ENCODE peak calls at places on chromosomes 2 and 18, in ten cellular contexts. O is ovary; A is right atrium auricular region; Q is GM23338; Y is AG09309; U is CD8-positive, alpha-beta T cell; V is PC-9; K is tibial artery; Z is IMR-90; N is heart right ventricle. X is an unnamed sample.

GRCh38 chr18:39380186-39380714 is 1814.7 kb upstream of the CELF4 start:
- DNase-seq in O (no peak), A (no peak), Q (peak), Y (no peak), U (no peak), V (no peak), K (no peak), Z (no peak), N (no peak), X (no peak)

GRCh38 chr2:3432067-3432466 is 52.6 kb downstream of the TRAPPC12 start:
- DNase-seq in O (no peak), A (no peak), Q (no peak), Y (no peak), U (no peak), V (no peak), K (no peak), Z (peak), N (no peak), X (no peak)

GRCh38 chr18:56196495-56197225 is 441.7 kb downstream of the TXNL1 start:
- DNase-seq in O (no peak), A (no peak), Q (no peak), Y (no peak), U (no peak), V (no peak), K (no peak), Z (peak), N (no peak), X (no peak)

GRCh38 chr2:9280204-9280603 is 73.6 kb downstream of the ASAP2 start:
- DNase-seq in O (no peak), A (no peak), Q (no peak), Y (no peak), U (no peak), V (no peak), K (no peak), Z (no peak), N (no peak), X (no peak)

GRCh38 chr2:30956995-30957394 is 149.7 kb upstream of the CAPN13 start:
- DNase-seq in O (no peak), A (no peak), Q (no peak), Y (no peak), U (no peak), V (no peak), K (no peak), Z (no peak), N (no peak), X (peak)

GRCh38 chr2:156672569-156673270 is 236.5 kb downstream of the GPD2 start:
- DNase-seq in O (no peak), A (no peak), Q (no peak), Y (no peak), U (no peak), V (no peak), K (no peak), Z (no peak), N (no peak), X (peak)

GRCh38 chr2:5164806-5165525 is 527.2 kb upstream of the SOX11 start:
- DNase-seq in O (no peak), A (no peak), Q (no peak), Y (peak), U (no peak), V (no peak), K (no peak), Z (peak), N (no peak), X (peak)

GRCh38 chr2:189681203-189681602 is 6.7 kb downstream of the ANKAR start:
- DNase-seq in O (no peak), A (no peak), Q (no peak), Y (no peak), U (no peak), V (no peak), K (no peak), Z (no peak), N (no peak), X (no peak)

GRCh38 chr2:42049411-42050349 is 1.9 kb downstream of the PKDCC start:
- DNase-seq in O (no peak), A (no peak), Q (no peak), Y (no peak), U (no peak), V (no peak), K (peak), Z (no peak), N (no peak), X (no peak)

GRCh38 chr2:55954306-55955035 is 30.9 kb upstream of the EFEMP1 start:
- DNase-seq in O (no peak), A (no peak), Q (no peak), Y (peak), U (no peak), V (no peak), K (no peak), Z (peak), N (no peak), X (peak)

GRCh38 chr2:120480346-120480902 is 134.5 kb downstream of the INHBB start:
- DNase-seq in O (no peak), A (no peak), Q (no peak), Y (no peak), U (no peak), V (no peak), K (peak), Z (no peak), N (no peak), X (no peak)

GRCh38 chr2:27977623-27978312 is 87.2 kb downstream of the BABAM2 start:
- DNase-seq in O (no peak), A (no peak), Q (no peak), Y (peak), U (no peak), V (peak), K (no peak), Z (peak), N (no peak), X (peak)

GRCh38 chr2:152825834-152826233 is 107.4 kb downstream of the ARL6IP6 start:
- DNase-seq in O (no peak), A (no peak), Q (no peak), Y (peak), U (no peak), V (no peak), K (no peak), Z (peak), N (no peak), X (peak)

GRCh38 chr2:181683518-181684453 is 3.5 kb upstream of the NEUROD1 start:
- DNase-seq in O (no peak), A (no peak), Q (peak), Y (no peak), U (no peak), V (peak), K (no peak), Z (peak), N (no peak), X (peak)
- H3K4me3 ChIP-seq in O (no peak), A (no peak), Q (peak), Y (no peak), U (no peak), V (no peak), K (no peak), Z (no peak), N (no peak), X (no peak)

GRCh38 chr2:176001903-176002683 is at the start of gene LNPK:
- DNase-seq in O (peak), A (peak), Q (peak), Y (peak), U (peak), V (peak), K (peak), Z (peak), N (peak), X (peak)
- TF ChIP-seq CTCF in O (no peak), A (no peak), Q (no peak), Y (no peak), U (no peak), V (no peak), K (no peak), Z (no peak), N (no peak), X (no peak)

GRCh38 chr18:10453885-10454772 is at the start of gene APCDD1:
- DNase-seq in O (peak), A (peak), Q (peak), Y (no peak), U (no peak), V (no peak), K (peak), Z (no peak), N (peak), X (no peak)
- H3K4me3 ChIP-seq in O (peak), A (peak), Q (peak), Y (peak), U (no peak), V (no peak), K (peak), Z (peak), N (peak), X (peak)

GRCh38 chr2:101991731-101992145 is at the start of gene IL1R2:
- DNase-seq in O (no peak), A (no peak), Q (no peak), Y (no peak), U (no peak), V (no peak), K (peak), Z (no peak), N (no peak), X (no peak)
- TF ChIP-seq CTCF in O (no peak), A (no peak), Q (no peak), Y (no peak), U (no peak), V (peak), K (no peak), Z (no peak), N (no peak), X (no peak)

DNA sequence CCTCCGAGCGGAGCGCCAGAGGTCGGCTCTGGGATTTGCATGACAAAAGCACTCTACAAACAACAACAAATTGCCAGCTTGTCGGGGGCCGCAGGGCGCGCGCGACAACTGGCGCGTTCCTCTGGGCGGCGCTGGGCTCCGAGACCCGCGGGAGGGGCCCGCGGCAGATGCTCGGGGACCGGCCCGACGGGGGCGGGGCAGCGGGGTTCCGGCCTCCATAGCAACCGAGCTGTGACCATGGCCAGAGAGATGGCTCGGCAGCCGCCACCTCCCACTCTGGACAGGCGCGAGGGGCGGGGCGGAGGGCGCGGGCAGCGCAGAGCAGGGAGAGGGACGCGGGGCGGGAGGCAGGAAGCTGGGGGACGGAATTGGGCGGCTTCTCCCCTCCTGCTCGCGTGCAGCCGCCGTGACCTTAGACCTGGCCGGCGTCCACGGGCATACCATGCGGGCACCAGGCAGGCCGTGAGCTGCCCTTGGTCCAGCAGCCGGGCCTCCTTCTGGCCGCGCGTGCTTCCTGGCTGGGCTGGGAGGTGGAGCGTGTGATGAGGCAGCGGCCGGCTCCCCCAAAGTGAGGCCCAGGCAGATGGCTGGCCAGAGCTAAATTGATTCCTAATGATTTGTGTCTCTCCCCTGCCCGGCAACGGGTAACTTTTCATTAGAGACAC is 171.5 kb downstream of the CELF4 start:
- DNase-seq in O (peak), A (peak), Q (peak), Y (peak), U (no peak), V (peak), K (peak), Z (peak), N (peak), X (peak)
- H3K4me3 ChIP-seq in O (peak), A (peak), Q (peak), Y (peak), U (no peak), V (no peak), K (peak), Z (peak), N (peak), X (peak)

GRCh38 chr2:145918951-145919350 is 1399.0 kb upstream of the ZEB2 start:
- DNase-seq in O (no peak), A (no peak), Q (no peak), Y (no peak), U (no peak), V (no peak), K (no peak), Z (no peak), N (no peak), X (no peak)
- TF ChIP-seq CTCF in O (no peak), A (no peak), Q (no peak), Y (no peak), U (no peak), V (no peak), K (no peak), Z (no peak), N (no peak), X (no peak)

GRCh38 chr2:132267372-132267771 is 105.6 kb upstream of the ANKRD30BL start:
- DNase-seq in O (no peak), A (peak), Q (peak), Y (no peak), U (no peak), V (no peak), K (no peak), Z (no peak), N (no peak), X (peak)
- H3K4me3 ChIP-seq in O (peak), A (no peak), Q (peak), Y (no peak), U (no peak), V (no peak), K (peak), Z (peak), N (peak), X (no peak)

GRCh38 chr18:6397931-6398566 is 16.7 kb downstream of the L3MBTL4 start:
- DNase-seq in O (no peak), A (no peak), Q (peak), Y (no peak), U (no peak), V (no peak), K (no peak), Z (no peak), N (no peak), X (no peak)

GRCh38 chr18:6406075-6406909 is 8.4 kb downstream of the L3MBTL4 start:
- DNase-seq in O (no peak), A (no peak), Q (peak), Y (no peak), U (no peak), V (no peak), K (no peak), Z (peak), N (no peak), X (peak)

GRCh38 chr18:6405237-6406074 is 9.3 kb downstream of the L3MBTL4 start:
- DNase-seq in O (no peak), A (no peak), Q (no peak), Y (no peak), U (no peak), V (no peak), K (no peak), Z (no peak), N (no peak), X (no peak)

GRCh38 chr18:6404834-6405233 is 9.9 kb downstream of the L3MBTL4 start:
- DNase-seq in O (no peak), A (no peak), Q (no peak), Y (no peak), U (no peak), V (no peak), K (no peak), Z (no peak), N (no peak), X (no peak)

GRCh38 chr18:6401687-6402086 is 13.0 kb downstream of the L3MBTL4 start:
- DNase-seq in O (no peak), A (no peak), Q (peak), Y (no peak), U (no peak), V (no peak), K (no peak), Z (no peak), N (no peak), X (no peak)
- TF ChIP-seq CTCF in O (no peak), A (no peak), Q (peak), Y (peak), U (no peak), V (no peak), K (no peak), Z (peak), N (no peak), X (no peak)

X was measured in fibroblast of mammary gland.